ENCODE peak calls at places on chromosomes 5 and 9, in five cellular contexts. One of them, this sample, is unnamed.

GRCh38 chr9:110580850-110581249 is 1.3 kb upstream of the SVEP1 start:
- DNase-seq in mesenchymal stem cell: no peak
- DNase-seq in H9: no peak
- DNase-seq in H1: no peak
- DNase-seq in trophoblast cell: no peak
- DNase-seq in this sample: no peak

GRCh38 chr9:6938873-6939272 is 181.1 kb downstream of the KDM4C start:
- DNase-seq in mesenchymal stem cell: peak; percentile 52
- DNase-seq in H9: no peak
- DNase-seq in H1: no peak
- DNase-seq in trophoblast cell: no peak
- DNase-seq in this sample: no peak

GRCh38 chr5:43041669-43042175 is 1.6 kb upstream of the ANXA2R start:
- DNase-seq in trophoblast cell: peak; percentile 80
- DNase-seq in mesenchymal stem cell: peak; percentile 95
- DNase-seq in H9: no peak
- DNase-seq in H1: no peak
- DNase-seq in this sample: no peak

GRCh38 chr9:68705636-68706578 is 867 bp downstream of the PIP5K1B start:
- DNase-seq in H9: peak; percentile 29
- DNase-seq in H1: no peak
- DNase-seq in trophoblast cell: no peak
- DNase-seq in mesenchymal stem cell: peak; percentile 33
- DNase-seq in this sample: no peak

GRCh38 chr9:70480405-70480980 is 66.0 kb upstream of the KLF9 start:
- DNase-seq in mesenchymal stem cell: peak; percentile 99
- DNase-seq in trophoblast cell: no peak
- DNase-seq in H1: no peak
- DNase-seq in H9: no peak
- DNase-seq in this sample: no peak

GRCh38 chr5:163434410-163434866 is 3.0 kb upstream of the CCNG1 start:
- DNase-seq in H9: no peak
- DNase-seq in mesenchymal stem cell: peak; percentile 41
- DNase-seq in H1: no peak
- DNase-seq in trophoblast cell: no peak
- DNase-seq in this sample: no peak

GRCh38 chr5:42745426-42745825 is 11.2 kb upstream of the CCDC152 start:
- DNase-seq in H9: peak; percentile 61
- DNase-seq in H1: peak; percentile 25
- DNase-seq in trophoblast cell: no peak
- DNase-seq in mesenchymal stem cell: no peak
- DNase-seq in this sample: peak; percentile 24

GRCh38 chr9:38686923-38687322 is 33.0 kb downstream of the FAM240B start:
- DNase-seq in trophoblast cell: no peak
- DNase-seq in mesenchymal stem cell: no peak
- DNase-seq in H9: no peak
- DNase-seq in H1: no peak
- DNase-seq in this sample: no peak

GRCh38 chr9:136978073-136978864 is 965 bp downstream of the PTGDS start:
- DNase-seq in H1: peak; percentile 68
- DNase-seq in trophoblast cell: peak; percentile 17
- DNase-seq in H9: peak; percentile 94
- DNase-seq in mesenchymal stem cell: peak; percentile 66
- DNase-seq in this sample: peak; percentile 82

GRCh38 chr5:6885581-6885980 is 172.3 kb downstream of the TENT4A start:
- DNase-seq in H9: no peak
- DNase-seq in mesenchymal stem cell: no peak
- DNase-seq in trophoblast cell: no peak
- DNase-seq in H1: no peak
- DNase-seq in this sample: no peak

GRCh38 chr9:72696481-72696880 is 175.1 kb downstream of the TMC1 start:
- DNase-seq in H1: no peak
- DNase-seq in mesenchymal stem cell: no peak
- DNase-seq in trophoblast cell: no peak
- DNase-seq in H9: no peak
- DNase-seq in this sample: no peak

GRCh38 chr5:133773247-133774202 is 161.2 kb upstream of the FSTL4 start:
- DNase-seq in H1: no peak
- DNase-seq in H9: peak; percentile 17
- DNase-seq in trophoblast cell: no peak
- DNase-seq in mesenchymal stem cell: no peak
- DNase-seq in this sample: no peak

GRCh38 chr9:16434522-16434921 is 435.9 kb downstream of the BNC2 start:
- DNase-seq in trophoblast cell: no peak
- DNase-seq in mesenchymal stem cell: no peak
- DNase-seq in H9: no peak
- DNase-seq in H1: no peak
- DNase-seq in this sample: no peak

GRCh38 chr9:18662320-18662719 is 188.4 kb downstream of the ADAMTSL1 start:
- DNase-seq in H1: no peak
- DNase-seq in mesenchymal stem cell: no peak
- DNase-seq in trophoblast cell: no peak
- DNase-seq in H9: no peak
- DNase-seq in this sample: no peak

GRCh38 chr5:14501353-14502162 is 80.0 kb upstream of the OTULINL start:
- DNase-seq in H9: no peak
- DNase-seq in mesenchymal stem cell: no peak
- DNase-seq in trophoblast cell: no peak
- DNase-seq in H1: no peak
- DNase-seq in this sample: no peak

GRCh38 chr9:110282767-110283136 is 26.4 kb upstream of the TXN start:
- DNase-seq in H1: no peak
- DNase-seq in mesenchymal stem cell: no peak
- DNase-seq in H9: no peak
- DNase-seq in trophoblast cell: no peak
- DNase-seq in this sample: no peak

GRCh38 chr9:111983484-111983908 is 86.9 kb downstream of the UGCG start:
- DNase-seq in trophoblast cell: no peak
- DNase-seq in H1: no peak
- DNase-seq in mesenchymal stem cell: no peak
- DNase-seq in H9: no peak
- DNase-seq in this sample: no peak

GRCh38 chr5:68041293-68041692 is 174.3 kb upstream of the PIK3R1 start:
- DNase-seq in mesenchymal stem cell: no peak
- DNase-seq in H1: no peak
- DNase-seq in trophoblast cell: no peak
- DNase-seq in H9: no peak
- DNase-seq in this sample: no peak

GRCh38 chr9:70049672-70050271 is 6.1 kb downstream of the MAMDC2 start:
- DNase-seq in H9: no peak
- DNase-seq in H1: no peak
- DNase-seq in mesenchymal stem cell: peak; percentile 25
- DNase-seq in trophoblast cell: no peak
- DNase-seq in this sample: no peak

GRCh38 chr5:141618030-141618803 is 583 bp downstream of the DIAPH1 start:
- DNase-seq in H9: peak; percentile 72
- DNase-seq in trophoblast cell: peak; percentile 82
- DNase-seq in H1: no peak
- DNase-seq in mesenchymal stem cell: peak; percentile 49
- DNase-seq in this sample: peak; percentile 35

GRCh38 chr5:170603101-170603500 is 99.3 kb downstream of the KCNIP1 start:
- DNase-seq in H9: no peak
- DNase-seq in mesenchymal stem cell: no peak
- DNase-seq in H1: no peak
- DNase-seq in trophoblast cell: no peak
- DNase-seq in this sample: no peak

GRCh38 chr9:99024959-99025358 is 80.0 kb upstream of the TGFBR1 start:
- DNase-seq in H1: no peak
- DNase-seq in trophoblast cell: no peak
- DNase-seq in mesenchymal stem cell: no peak
- DNase-seq in H9: no peak
- DNase-seq in this sample: no peak

GRCh38 chr9:124011460-124012301 is at the start of gene LHX2:
- DNase-seq in H9: peak; percentile 97
- DNase-seq in H1: peak; percentile 88
- DNase-seq in trophoblast cell: peak; percentile 86
- DNase-seq in mesenchymal stem cell: peak; percentile 63
- DNase-seq in this sample: peak; percentile 96

GRCh38 chr9:34430843-34431437 is 27.4 kb downstream of the FAM219A start:
- DNase-seq in mesenchymal stem cell: peak; percentile 70
- DNase-seq in trophoblast cell: peak; percentile 74
- DNase-seq in H1: peak; percentile 34
- DNase-seq in H9: peak; percentile 69
- DNase-seq in this sample: peak; percentile 72

GRCh38 chr5:122842016-122842580 is 3.3 kb upstream of the SNX24 start:
- DNase-seq in trophoblast cell: peak; percentile 77
- DNase-seq in mesenchymal stem cell: no peak
- DNase-seq in H9: no peak
- DNase-seq in H1: no peak
- DNase-seq in this sample: no peak

GRCh38 chr5:139670369-139671095 is 22.4 kb downstream of the CXXC5 start:
- DNase-seq in mesenchymal stem cell: peak; percentile 25
- DNase-seq in trophoblast cell: no peak
- DNase-seq in H9: no peak
- DNase-seq in H1: no peak
- DNase-seq in this sample: no peak

GRCh38 chr5:36240779-36241635 is 718 bp downstream of the NADK2 start:
- DNase-seq in trophoblast cell: peak; percentile 33
- DNase-seq in H1: no peak
- DNase-seq in mesenchymal stem cell: peak; percentile 83
- DNase-seq in H9: peak; percentile 69
- DNase-seq in this sample: peak; percentile 60

GRCh38 chr5:55450050-55450765 is 84.6 kb downstream of the PLPP1 start:
- DNase-seq in trophoblast cell: no peak
- DNase-seq in H9: no peak
- DNase-seq in H1: no peak
- DNase-seq in mesenchymal stem cell: peak; percentile 38
- DNase-seq in this sample: no peak

GRCh38 chr9:21638104-21638503 is 156.0 kb upstream of the IFNE start:
- DNase-seq in H1: no peak
- DNase-seq in trophoblast cell: no peak
- DNase-seq in mesenchymal stem cell: no peak
- DNase-seq in H9: peak; percentile 29
- DNase-seq in this sample: no peak

GRCh38 chr5:150513375-150514309 is 5.7 kb downstream of the NDST1 start:
- DNase-seq in trophoblast cell: no peak
- DNase-seq in H1: no peak
- DNase-seq in mesenchymal stem cell: no peak
- DNase-seq in H9: no peak
- DNase-seq in this sample: no peak

GRCh38 chr5:104347119-104347708 is 784.6 kb upstream of the NUDT12 start:
- DNase-seq in H1: no peak
- DNase-seq in mesenchymal stem cell: peak; percentile 60
- DNase-seq in H9: no peak
- DNase-seq in trophoblast cell: no peak
- DNase-seq in this sample: no peak

GRCh38 chr5:69288668-69289067 is 43.9 kb downstream of the CCDC125 start:
- DNase-seq in mesenchymal stem cell: no peak
- DNase-seq in H1: no peak
- DNase-seq in H9: no peak
- DNase-seq in trophoblast cell: no peak
- DNase-seq in this sample: no peak
- H3K27ac ChIP-seq in mesenchymal stem cell: no peak overlapping the region
- H3K27ac ChIP-seq in H1: no peak overlapping the region
- H3K27ac ChIP-seq in H9: no peak overlapping the region
- H3K27ac ChIP-seq in trophoblast cell: no peak overlapping the region
- H3K27ac ChIP-seq in this sample: no peak overlapping the region

DNA sequence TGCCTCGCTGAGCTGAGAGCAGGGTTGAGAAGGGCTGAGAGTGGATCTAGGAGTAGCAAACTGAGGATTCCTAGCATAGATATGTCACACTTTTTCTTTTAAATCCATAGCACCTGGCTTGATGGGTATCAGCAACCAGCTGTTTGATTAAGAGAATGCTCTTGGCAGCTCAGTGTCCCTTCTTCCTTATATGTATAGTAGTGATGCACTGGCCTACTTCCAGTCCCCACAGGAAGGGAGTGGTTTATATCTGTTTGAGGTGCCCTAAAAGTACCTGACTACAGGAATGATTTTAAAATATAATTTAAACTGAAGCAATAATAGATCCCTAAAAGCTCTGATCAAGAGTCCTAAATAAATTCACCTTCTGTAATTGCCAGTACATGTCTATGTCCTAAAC is 546.8 kb upstream of the ZNF608 start:
- DNase-seq in H9: no peak
- DNase-seq in mesenchymal stem cell: no peak
- DNase-seq in trophoblast cell: no peak
- DNase-seq in H1: no peak
- DNase-seq in this sample: no peak
- H2BK12ac ChIP-seq in H9: no peak overlapping the region
- H2BK12ac ChIP-seq in mesenchymal stem cell: no peak overlapping the region
- H2BK12ac ChIP-seq in trophoblast cell: no peak overlapping the region
- H2BK12ac ChIP-seq in H1: no peak overlapping the region
- H2BK12ac ChIP-seq in this sample: no peak overlapping the region

DNA sequence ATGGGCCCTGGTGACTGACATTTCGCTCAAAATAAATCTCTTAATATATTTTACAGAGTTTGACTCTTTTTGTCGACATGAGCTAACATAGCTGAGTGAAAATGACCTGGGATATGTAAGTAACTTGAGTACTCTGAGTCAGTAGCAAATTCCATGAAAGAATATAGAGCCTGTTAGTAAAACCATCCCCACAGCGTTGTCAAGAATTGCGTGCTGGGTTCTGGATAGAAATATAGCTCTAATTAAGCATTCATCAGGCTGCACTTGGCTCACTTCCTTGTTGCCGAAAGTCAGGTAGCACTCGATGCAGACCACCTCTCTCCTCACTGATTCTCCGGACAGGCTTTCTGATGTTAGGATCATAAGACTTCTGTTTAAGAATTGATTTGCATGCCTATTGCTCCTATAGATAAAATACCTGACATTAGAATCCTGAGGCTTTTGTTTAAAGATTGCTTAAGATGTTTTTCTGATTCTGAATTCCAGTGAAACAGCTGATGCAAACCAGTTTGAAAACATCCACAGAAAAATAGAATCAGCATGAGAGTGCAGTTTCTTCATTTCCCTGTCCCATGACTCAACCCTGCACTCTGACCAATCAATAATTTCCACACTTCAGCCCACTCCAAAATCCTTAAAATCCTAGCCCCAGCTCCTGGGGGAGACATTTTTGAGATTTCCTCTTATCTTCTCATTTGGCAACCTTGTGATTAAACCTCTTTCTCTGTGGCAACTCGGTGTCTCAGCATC is 310.6 kb downstream of the DIRAS2 start:
- DNase-seq in trophoblast cell: no peak
- DNase-seq in H9: no peak
- DNase-seq in H1: no peak
- DNase-seq in mesenchymal stem cell: peak; percentile 70
- DNase-seq in this sample: no peak
- H3K18ac ChIP-seq in trophoblast cell: no peak overlapping the region
- H3K18ac ChIP-seq in H9: no peak overlapping the region
- H3K18ac ChIP-seq in H1: no peak overlapping the region
- H3K18ac ChIP-seq in mesenchymal stem cell: peak overlapping the region; percentile 78
- H3K18ac ChIP-seq in this sample: no peak overlapping the region

GRCh38 chr5:132503244-132503643 is 12.7 kb upstream of the IRF1 start:
- DNase-seq in H1: no peak
- DNase-seq in mesenchymal stem cell: no peak
- DNase-seq in trophoblast cell: no peak
- DNase-seq in H9: no peak
- DNase-seq in this sample: no peak

GRCh38 chr5:132505641-132506040 is 15.1 kb upstream of the IRF1 start:
- DNase-seq in H9: no peak
- DNase-seq in trophoblast cell: no peak
- DNase-seq in H1: no peak
- DNase-seq in mesenchymal stem cell: no peak
- DNase-seq in this sample: no peak

GRCh38 chr5:132504746-132505145 is 14.2 kb upstream of the IRF1 start:
- DNase-seq in mesenchymal stem cell: peak; percentile 32
- DNase-seq in H1: no peak
- DNase-seq in H9: no peak
- DNase-seq in trophoblast cell: no peak
- DNase-seq in this sample: no peak

GRCh38 chr5:132510076-132510475 is 19.5 kb upstream of the IRF1 start:
- DNase-seq in H1: no peak
- DNase-seq in mesenchymal stem cell: peak; percentile 97
- DNase-seq in H9: no peak
- DNase-seq in trophoblast cell: no peak
- DNase-seq in this sample: no peak

GRCh38 chr5:132506094-132506692 is 15.6 kb upstream of the IRF1 start:
- DNase-seq in H1: no peak
- DNase-seq in trophoblast cell: no peak
- DNase-seq in mesenchymal stem cell: peak; percentile 93
- DNase-seq in H9: peak; percentile 17
- DNase-seq in this sample: no peak
- H3K27ac ChIP-seq in H1: no peak overlapping the region
- H3K27ac ChIP-seq in trophoblast cell: no peak overlapping the region
- H3K27ac ChIP-seq in mesenchymal stem cell: peak overlapping the region; percentile 63
- H3K27ac ChIP-seq in H9: no peak overlapping the region
- H3K27ac ChIP-seq in this sample: no peak overlapping the region